ENCODE peak calls at places on chromosome 10, in nine cellular contexts. Q is HCEC 1CT; B is activated T-cell treated with anti-CD3 and anti-CD28 coated beads, Interleukin-2, amount 50 U/mL, for 1 hour; F is stimulated activated CD4-positive, alpha-beta T cell treated with anti-CD3 and anti-CD28 coated beads, Interleukin-2, amount 100 ng/mL, for 48 hours; Y is anterior cingulate cortex; C is activated T-helper 1 cell treated with anti-CD3 and anti-CD28 coated beads, Interleukin-12 subunit alpha, Interleukin-12 subunit beta, Interleukin-2, Interleukin-4 antibody, amounts not matched to agents 30 ng/mL and 10 ng/mL and 1 ng/mL, durations not matched to agents 14 hours and 24 hours and 36 hours; L is NCI-H1092; U is T-helper 1 cell; V is OCI-LY7. D is an unnamed sample.

GRCh38 chr10:48206470-48207250 is 67.8 kb downstream of the FRMPD2 start:
- DNase-seq in C (no peak), B (no peak), V (no peak), U (no peak), L (no peak), Q (no peak), Y (no peak), F (no peak), D (no peak)

GRCh38 chr10:126331101-126331500 is 57.2 kb downstream of the ADAM12 start:
- DNase-seq in B (no peak), U (no peak), F (no peak), V (no peak), C (no peak), L (no peak), Q (peak), Y (no peak), D (no peak)

GRCh38 chr10:126565456-126565855 is 105.0 kb downstream of the C10orf90 start:
- DNase-seq in V (no peak), Y (no peak), U (no peak), C (no peak), B (no peak), L (no peak), F (no peak), Q (no peak), D (no peak)

GRCh38 chr10:17003151-17003550 is 126.5 kb downstream of the CUBN start:
- DNase-seq in Y (no peak), Q (peak), V (no peak), L (no peak), C (peak), U (peak), F (peak), B (peak), D (peak)

GRCh38 chr10:44287408-44287807 is 97.5 kb downstream of the CXCL12 start:
- DNase-seq in U (no peak), L (no peak), V (no peak), Y (no peak), F (no peak), B (no peak), C (no peak), Q (no peak), D (no peak)

GRCh38 chr10:128688154-128688553 is 561.9 kb upstream of the MKI67 start:
- DNase-seq in Y (no peak), L (no peak), B (no peak), F (no peak), Q (no peak), U (no peak), V (no peak), C (no peak), D (no peak)

GRCh38 chr10:108956149-108956548 is 967.2 kb downstream of the XPNPEP1 start:
- DNase-seq in Y (no peak), V (no peak), B (no peak), Q (peak), U (no peak), L (no peak), F (no peak), C (no peak), D (no peak)

GRCh38 chr10:60448246-60448645 is 58.6 kb upstream of the ANK3 start:
- DNase-seq in V (no peak), L (no peak), B (no peak), Q (no peak), Y (no peak), F (no peak), U (no peak), C (no peak), D (no peak)

GRCh38 chr10:133224861-133225366 is 5.1 kb upstream of the UTF1 start:
- DNase-seq in U (no peak), L (no peak), F (no peak), Y (no peak), V (no peak), C (no peak), Q (no peak), B (no peak), D (no peak)

GRCh38 chr10:110781139-110781538 is 90.6 kb upstream of the PDCD4 start:
- DNase-seq in F (no peak), L (no peak), C (no peak), Y (no peak), U (no peak), V (no peak), B (no peak), Q (no peak), D (no peak)

GRCh38 chr10:131403936-131404335 is 92.4 kb upstream of the TCERG1L start:
- DNase-seq in Q (no peak), F (no peak), C (no peak), L (no peak), U (no peak), Y (no peak), B (no peak), V (no peak), D (no peak)

GRCh38 chr10:99858849-99859248 is 76.4 kb downstream of the ABCC2 start:
- DNase-seq in U (no peak), Q (no peak), B (no peak), C (no peak), F (no peak), L (no peak), Y (no peak), V (no peak), D (no peak)

GRCh38 chr10:86393401-86393800 is 26.8 kb upstream of the GRID1 start:
- DNase-seq in B (no peak), Q (no peak), Y (no peak), F (no peak), U (no peak), C (no peak), V (peak), L (no peak), D (no peak)

GRCh38 chr10:7458554-7458953 is 47.7 kb upstream of the SFMBT2 start:
- DNase-seq in V (no peak), L (no peak), B (no peak), C (no peak), U (no peak), F (no peak), Q (peak), Y (no peak), D (no peak)

GRCh38 chr10:63657812-63658211 is 136.6 kb downstream of the REEP3 start:
- DNase-seq in L (no peak), U (no peak), B (no peak), V (no peak), Y (no peak), C (no peak), Q (no peak), F (no peak), D (no peak)

GRCh38 chr10:98074315-98074911 is 44.0 kb upstream of the CRTAC1 start:
- DNase-seq in B (no peak), F (no peak), V (peak), Q (no peak), Y (no peak), L (no peak), C (no peak), U (no peak), D (no peak)

GRCh38 chr10:127872871-127873600 is 19.7 kb downstream of the CLRN3 start:
- DNase-seq in C (no peak), V (no peak), L (no peak), Y (no peak), U (no peak), F (no peak), Q (no peak), B (no peak), D (no peak)

GRCh38 chr10:112919721-112920120 is 30.3 kb upstream of the TCF7L2 start:
- DNase-seq in C (no peak), B (no peak), Q (peak), U (no peak), V (no peak), L (no peak), F (no peak), Y (no peak), D (peak)

GRCh38 chr10:72079356-72079755 is 9.0 kb downstream of the SPOCK2 start:
- DNase-seq in F (no peak), V (peak), Y (peak), U (peak), B (peak), Q (no peak), L (peak), C (no peak), D (no peak)

GRCh38 chr10:42932116-42932515 is 144.8 kb upstream of the RET start:
- DNase-seq in Q (no peak), Y (no peak), U (no peak), L (no peak), V (no peak), F (no peak), B (no peak), C (no peak), D (no peak)

GRCh38 chr10:985361-985760 is 2.9 kb upstream of the GTPBP4 start:
- DNase-seq in F (no peak), U (no peak), V (no peak), C (no peak), Y (no peak), B (no peak), L (no peak), Q (no peak), D (no peak)

GRCh38 chr10:110813743-110814472 is 57.8 kb upstream of the PDCD4 start:
- DNase-seq in L (no peak), B (no peak), F (no peak), V (no peak), Q (no peak), Y (no peak), U (no peak), C (no peak), D (no peak)

GRCh38 chr10:18618995-18619394 is 32.4 kb downstream of the NSUN6 start:
- DNase-seq in F (no peak), Q (no peak), B (no peak), L (peak), C (no peak), V (no peak), U (no peak), Y (no peak), D (no peak)

GRCh38 chr10:14071956-14072355 is 258.8 kb downstream of the FRMD4A start:
- DNase-seq in F (no peak), L (no peak), Y (no peak), U (no peak), Q (no peak), B (no peak), V (no peak), C (no peak), D (no peak)

GRCh38 chr10:75176046-75176445 is 34.5 kb upstream of the VDAC2 start:
- DNase-seq in F (no peak), U (no peak), B (no peak), L (no peak), V (no peak), C (no peak), Y (no peak), Q (no peak), D (no peak)

GRCh38 chr10:118835682-118836326 is 81.0 kb upstream of the CACUL1 start:
- DNase-seq in F (no peak), U (no peak), Q (peak), Y (no peak), L (peak), B (no peak), C (no peak), V (no peak), D (peak)

GRCh38 chr10:22583683-22584082 is 130.7 kb downstream of the PIP4K2A start:
- DNase-seq in V (no peak), Q (no peak), Y (no peak), F (no peak), C (no peak), L (no peak), U (no peak), B (no peak), D (no peak)

GRCh38 chr10:110151871-110152270 is 55.5 kb upstream of the MXI1 start:
- DNase-seq in V (no peak), B (no peak), L (no peak), Y (no peak), U (no peak), F (no peak), C (no peak), Q (no peak), D (no peak)

GRCh38 chr10:72292223-72292691 is 18.5 kb downstream of the DDIT4 start:
- DNase-seq in F (no peak), L (no peak), B (peak), C (no peak), Y (no peak), Q (no peak), V (no peak), U (no peak), D (peak)

D was measured in epithelial cell of prostate.